ENCODE peak calls at places on chromosome 6, in four cellular contexts. One of them, this sample, is unnamed.

GRCh38 chr6:107154131-107154906 is 39.0 kb upstream of the BEND3 start:
- DNase-seq in K562: peak; percentile 21
- DNase-seq in HCT116: no peak
- DNase-seq in HepG2: peak; percentile 33
- DNase-seq in this sample: peak; percentile 49

GRCh38 chr6:102085257-102085656 is 691.7 kb downstream of the GRIK2 start:
- DNase-seq in K562: no peak
- DNase-seq in HCT116: no peak
- DNase-seq in HepG2: no peak
- DNase-seq in this sample: no peak

GRCh38 chr6:142696689-142697088 is 248.3 kb downstream of the HIVEP2 start:
- DNase-seq in K562: no peak
- DNase-seq in HCT116: no peak
- DNase-seq in HepG2: no peak
- DNase-seq in this sample: no peak

GRCh38 chr6:7148100-7148822 is 40.5 kb downstream of the RREB1 start:
- DNase-seq in K562: no peak
- DNase-seq in HCT116: no peak
- DNase-seq in HepG2: no peak
- DNase-seq in this sample: no peak

GRCh38 chr6:70257874-70258273 is 45.0 kb downstream of the COL9A1 start:
- DNase-seq in K562: no peak
- DNase-seq in HCT116: no peak
- DNase-seq in HepG2: no peak
- DNase-seq in this sample: no peak

GRCh38 chr6:154821638-154822037 is 88.4 kb downstream of the SCAF8 start:
- DNase-seq in K562: no peak
- DNase-seq in HCT116: no peak
- DNase-seq in HepG2: no peak
- DNase-seq in this sample: no peak

GRCh38 chr6:167047554-167047953 is 48.4 kb downstream of the CEP43 start:
- DNase-seq in K562: no peak
- DNase-seq in HCT116: no peak
- DNase-seq in HepG2: no peak
- DNase-seq in this sample: no peak

GRCh38 chr6:32081676-32082075 is 27.5 kb downstream of the TNXB start:
- DNase-seq in K562: no peak
- DNase-seq in HCT116: no peak
- DNase-seq in HepG2: no peak
- DNase-seq in this sample: no peak

GRCh38 chr6:166598441-166599138 is 12.1 kb upstream of the RAMACL start:
- DNase-seq in K562: no peak
- DNase-seq in HCT116: no peak
- DNase-seq in HepG2: no peak
- DNase-seq in this sample: no peak

GRCh38 chr6:55758156-55758942 is 117.0 kb downstream of the BMP5 start:
- DNase-seq in K562: no peak
- DNase-seq in HCT116: no peak
- DNase-seq in HepG2: peak; percentile 5
- DNase-seq in this sample: no peak

GRCh38 chr6:155495011-155495768 is 39.6 kb upstream of the NOX3 start:
- DNase-seq in K562: no peak
- DNase-seq in HCT116: no peak
- DNase-seq in HepG2: peak; percentile 86
- DNase-seq in this sample: peak; percentile 17

GRCh38 chr6:158589371-158589770 is 29.5 kb downstream of the TMEM181 start:
- DNase-seq in K562: no peak
- DNase-seq in HCT116: no peak
- DNase-seq in HepG2: no peak
- DNase-seq in this sample: no peak

GRCh38 chr6:150761771-150762170 is 103.7 kb upstream of the MTHFD1L start:
- DNase-seq in K562: no peak
- DNase-seq in HCT116: no peak
- DNase-seq in HepG2: no peak
- DNase-seq in this sample: no peak

DNA sequence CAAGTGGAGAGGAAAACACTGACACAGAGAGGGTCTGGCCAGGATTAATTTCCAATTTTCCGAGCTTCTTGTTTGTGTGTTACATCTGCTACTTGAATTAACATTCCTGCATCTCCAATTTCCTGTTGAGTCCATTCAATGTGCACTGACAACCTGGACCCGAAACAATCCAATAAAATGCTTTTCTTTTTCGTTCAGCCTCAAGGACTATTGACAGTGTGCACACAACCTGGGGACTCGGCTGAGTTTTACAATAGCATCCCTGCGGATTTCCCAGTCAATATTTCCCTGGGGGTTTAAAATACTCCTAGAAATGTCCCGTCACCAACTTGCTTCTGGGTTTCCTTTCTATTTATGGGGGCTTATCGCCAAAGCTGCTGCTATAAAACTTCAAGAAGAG is 5.0 kb upstream of the MLN start:
- DNase-seq in K562: no peak
- DNase-seq in HCT116: no peak
- DNase-seq in HepG2: no peak
- DNase-seq in this sample: no peak
- TF ChIP-seq ELF1 in K562: no peak
- TF ChIP-seq ELF1 in HCT116: no peak
- TF ChIP-seq ELF1 in HepG2: no peak
- TF ChIP-seq ELF1 in this sample: no peak

DNA sequence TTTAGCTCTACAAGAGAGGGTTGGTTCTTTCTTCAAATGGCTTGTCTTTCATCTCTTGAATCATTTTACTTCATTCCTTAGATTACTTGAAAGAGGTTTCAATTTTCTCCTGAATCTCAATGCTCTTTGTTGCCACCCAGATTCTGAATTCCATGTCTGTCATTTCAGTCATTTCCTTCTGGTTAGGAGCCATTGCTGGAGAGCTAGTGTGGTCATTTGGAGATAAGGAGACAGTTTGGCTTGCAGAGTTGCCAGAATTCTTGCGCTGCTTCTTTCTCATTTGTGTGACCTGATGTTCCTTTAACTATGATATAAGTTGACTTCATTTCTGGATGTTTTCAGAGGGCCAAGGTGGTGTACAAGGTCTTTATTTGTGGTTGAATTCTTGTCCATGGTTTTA is 157.8 kb downstream of the SLC22A3 start:
- DNase-seq in K562: no peak
- DNase-seq in HCT116: no peak
- DNase-seq in HepG2: no peak
- DNase-seq in this sample: no peak
- H3K4me3 ChIP-seq in K562: no peak overlapping the region
- H3K4me3 ChIP-seq in HCT116: no peak overlapping the region
- H3K4me3 ChIP-seq in HepG2: no peak overlapping the region
- H3K4me3 ChIP-seq in this sample: no peak overlapping the region

DNA sequence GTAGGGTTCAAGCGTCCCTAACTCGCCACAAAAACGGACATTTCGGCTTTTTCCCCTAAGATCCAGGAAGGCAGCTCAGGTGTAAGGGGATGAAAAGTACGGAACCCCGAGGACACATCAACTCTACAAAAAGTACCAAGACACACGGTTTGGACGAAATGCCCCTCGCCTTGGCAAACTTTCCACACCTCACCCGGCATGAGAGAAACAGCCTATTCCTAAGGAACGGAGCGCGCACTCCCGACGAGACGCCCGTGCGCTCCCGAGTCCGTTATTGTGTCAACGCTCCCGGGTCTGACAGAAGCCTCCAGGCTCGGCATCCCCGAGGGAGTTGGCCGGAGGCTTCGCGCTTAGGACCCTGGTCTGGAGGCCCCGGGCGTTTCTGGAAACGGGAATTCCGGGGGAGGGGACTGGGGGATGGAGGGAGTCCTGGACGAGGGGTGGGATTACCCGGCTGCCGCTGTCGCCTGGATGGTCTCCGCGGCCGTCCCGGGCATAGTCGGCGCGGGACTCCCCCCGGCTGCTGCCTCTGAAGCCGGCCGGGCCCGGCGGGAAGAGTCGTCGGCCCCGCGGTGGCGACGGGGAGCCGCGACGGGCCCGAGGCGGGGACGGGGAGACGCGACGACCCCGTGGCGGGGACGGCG is 808 bp downstream of the ZNF318 start:
- DNase-seq in K562: no peak
- DNase-seq in HCT116: no peak
- DNase-seq in HepG2: peak; percentile 29
- DNase-seq in this sample: peak; percentile 74
- TF ChIP-seq ELF1 in K562: no peak
- TF ChIP-seq ELF1 in HCT116: no peak
- TF ChIP-seq ELF1 in HepG2: no peak
- TF ChIP-seq ELF1 in this sample: no peak

DNA sequence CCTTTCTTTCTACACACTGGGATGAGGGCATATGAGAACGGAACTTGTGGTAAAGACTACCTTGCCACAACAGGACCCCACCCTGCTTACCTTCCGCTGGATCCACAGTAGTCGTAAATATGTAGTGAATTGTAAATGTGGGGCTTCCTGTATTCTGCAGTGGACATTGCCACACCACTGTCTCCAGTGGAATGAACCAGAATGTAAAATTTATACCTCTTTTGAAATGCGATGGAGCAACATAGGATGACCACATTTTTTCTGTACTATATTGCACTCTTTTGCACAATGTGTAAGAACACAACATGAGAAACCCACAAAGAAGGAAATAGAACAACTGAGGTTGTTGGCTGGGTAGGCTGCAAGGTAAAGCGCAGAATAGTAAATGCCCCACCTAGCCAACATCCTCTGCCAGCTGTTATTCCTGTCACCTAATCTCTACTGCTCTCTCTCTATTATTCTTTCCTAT is 16.1 kb upstream of the RIPOR2 start:
- DNase-seq in K562: no peak
- DNase-seq in HCT116: no peak
- DNase-seq in HepG2: no peak
- DNase-seq in this sample: no peak
- H3K4me3 ChIP-seq in K562: no peak overlapping the region
- H3K4me3 ChIP-seq in HCT116: no peak overlapping the region
- H3K4me3 ChIP-seq in HepG2: no peak overlapping the region
- H3K4me3 ChIP-seq in this sample: no peak overlapping the region

This sample was measured in SK-N-SH.